ENCODE peak calls at places on chromosomes 7 and 10, in six cellular contexts. One of them, this sample, is unnamed.

GRCh38 chr7:111744501-111745155 is 182.3 kb upstream of the IMMP2L start:
- DNase-seq in T-helper 1 cell: no peak
- DNase-seq in activated CD4-positive, alpha-beta T cell treated with anti-CD3 and anti-CD28 coated beads for 4 hours: no peak
- DNase-seq in A549: no peak
- DNase-seq in stimulated activated CD4-positive, alpha-beta T cell treated with anti-CD3 and anti-CD28 coated beads, Interleukin-2, amount 100 ng/mL, for 24 hours: no peak
- DNase-seq in skeletal muscle cell: peak
- DNase-seq in this sample: no peak

GRCh38 chr7:27636326-27637006 is 26.2 kb downstream of the HIBADH start:
- DNase-seq in T-helper 1 cell: no peak
- DNase-seq in activated CD4-positive, alpha-beta T cell treated with anti-CD3 and anti-CD28 coated beads for 4 hours: no peak
- DNase-seq in A549: no peak
- DNase-seq in stimulated activated CD4-positive, alpha-beta T cell treated with anti-CD3 and anti-CD28 coated beads, Interleukin-2, amount 100 ng/mL, for 24 hours: no peak
- DNase-seq in skeletal muscle cell: peak
- DNase-seq in this sample: no peak

GRCh38 chr7:43302211-43302711 is 189.8 kb downstream of the HECW1 start:
- DNase-seq in T-helper 1 cell: no peak
- DNase-seq in activated CD4-positive, alpha-beta T cell treated with anti-CD3 and anti-CD28 coated beads for 4 hours: no peak
- DNase-seq in A549: no peak
- DNase-seq in stimulated activated CD4-positive, alpha-beta T cell treated with anti-CD3 and anti-CD28 coated beads, Interleukin-2, amount 100 ng/mL, for 24 hours: peak
- DNase-seq in skeletal muscle cell: peak
- DNase-seq in this sample: no peak

GRCh38 chr7:130831817-130832481 is 97.9 kb upstream of the KLF14 start:
- DNase-seq in T-helper 1 cell: no peak
- DNase-seq in activated CD4-positive, alpha-beta T cell treated with anti-CD3 and anti-CD28 coated beads for 4 hours: no peak
- DNase-seq in A549: peak
- DNase-seq in stimulated activated CD4-positive, alpha-beta T cell treated with anti-CD3 and anti-CD28 coated beads, Interleukin-2, amount 100 ng/mL, for 24 hours: no peak
- DNase-seq in skeletal muscle cell: no peak
- DNase-seq in this sample: no peak

GRCh38 chr10:102814456-102814871 is 22.7 kb downstream of the CYP17A1 start:
- DNase-seq in T-helper 1 cell: no peak
- DNase-seq in activated CD4-positive, alpha-beta T cell treated with anti-CD3 and anti-CD28 coated beads for 4 hours: no peak
- DNase-seq in A549: no peak
- DNase-seq in stimulated activated CD4-positive, alpha-beta T cell treated with anti-CD3 and anti-CD28 coated beads, Interleukin-2, amount 100 ng/mL, for 24 hours: no peak
- DNase-seq in skeletal muscle cell: no peak
- DNase-seq in this sample: no peak

GRCh38 chr10:26430641-26431163 is 7.4 kb upstream of the APBB1IP start:
- DNase-seq in T-helper 1 cell: no peak
- DNase-seq in activated CD4-positive, alpha-beta T cell treated with anti-CD3 and anti-CD28 coated beads for 4 hours: no peak
- DNase-seq in A549: no peak
- DNase-seq in stimulated activated CD4-positive, alpha-beta T cell treated with anti-CD3 and anti-CD28 coated beads, Interleukin-2, amount 100 ng/mL, for 24 hours: no peak
- DNase-seq in skeletal muscle cell: no peak
- DNase-seq in this sample: peak

GRCh38 chr10:49610015-49610734 is at the start of gene SLC18A3:
- DNase-seq in T-helper 1 cell: no peak
- DNase-seq in activated CD4-positive, alpha-beta T cell treated with anti-CD3 and anti-CD28 coated beads for 4 hours: no peak
- DNase-seq in A549: no peak
- DNase-seq in stimulated activated CD4-positive, alpha-beta T cell treated with anti-CD3 and anti-CD28 coated beads, Interleukin-2, amount 100 ng/mL, for 24 hours: no peak
- DNase-seq in skeletal muscle cell: no peak
- DNase-seq in this sample: no peak

GRCh38 chr10:22319559-22320558 is 1.0 kb upstream of the BMI1 start:
- DNase-seq in T-helper 1 cell: no peak
- DNase-seq in activated CD4-positive, alpha-beta T cell treated with anti-CD3 and anti-CD28 coated beads for 4 hours: no peak
- DNase-seq in A549: no peak
- DNase-seq in stimulated activated CD4-positive, alpha-beta T cell treated with anti-CD3 and anti-CD28 coated beads, Interleukin-2, amount 100 ng/mL, for 24 hours: no peak
- DNase-seq in skeletal muscle cell: no peak
- DNase-seq in this sample: no peak

GRCh38 chr7:110386006-110386405 is 704.9 kb upstream of the LRRN3 start:
- DNase-seq in T-helper 1 cell: no peak
- DNase-seq in activated CD4-positive, alpha-beta T cell treated with anti-CD3 and anti-CD28 coated beads for 4 hours: no peak
- DNase-seq in A549: no peak
- DNase-seq in stimulated activated CD4-positive, alpha-beta T cell treated with anti-CD3 and anti-CD28 coated beads, Interleukin-2, amount 100 ng/mL, for 24 hours: no peak
- DNase-seq in skeletal muscle cell: no peak
- DNase-seq in this sample: no peak

GRCh38 chr10:44650576-44651394 is 260.4 kb upstream of the TMEM72 start:
- DNase-seq in T-helper 1 cell: no peak
- DNase-seq in activated CD4-positive, alpha-beta T cell treated with anti-CD3 and anti-CD28 coated beads for 4 hours: no peak
- DNase-seq in A549: no peak
- DNase-seq in stimulated activated CD4-positive, alpha-beta T cell treated with anti-CD3 and anti-CD28 coated beads, Interleukin-2, amount 100 ng/mL, for 24 hours: no peak
- DNase-seq in skeletal muscle cell: no peak
- DNase-seq in this sample: no peak

GRCh38 chr7:1512781-1513656 is 8.8 kb upstream of the INTS1 start:
- DNase-seq in T-helper 1 cell: peak
- DNase-seq in activated CD4-positive, alpha-beta T cell treated with anti-CD3 and anti-CD28 coated beads for 4 hours: peak
- DNase-seq in A549: peak
- DNase-seq in stimulated activated CD4-positive, alpha-beta T cell treated with anti-CD3 and anti-CD28 coated beads, Interleukin-2, amount 100 ng/mL, for 24 hours: peak
- DNase-seq in skeletal muscle cell: no peak
- DNase-seq in this sample: no peak